ENCODE peak calls at places on chromosomes 4 and X, in seven cellular contexts. Q, S, N, P, Z, H and F are unnamed samples.

GRCh38 chr4:28229092-28229491 is 1368.5 kb downstream of the STIM2 start:
- DNase-seq in P (no peak), N (no peak), Z (peak), S (no peak), Q (peak), H (peak), F (no peak)

GRCh38 chrX:24149346-24150050 is at the start of gene ZFX:
- DNase-seq in Q (peak), Z (peak), N (peak), H (peak), S (peak), P (peak), F (peak)

GRCh38 chr4:62410371-62411003 is 1210.4 kb downstream of the ADGRL3 start:
- DNase-seq in Q (no peak), Z (no peak), P (no peak), N (peak), H (no peak), S (no peak), F (no peak)

GRCh38 chr4:54941994-54942552 is 183.3 kb downstream of the KDR start:
- DNase-seq in N (peak), Q (no peak), P (no peak), S (no peak), Z (no peak), H (no peak), F (no peak)

GRCh38 chrX:117838581-117839331 is 277.9 kb downstream of the KLHL13 start:
- DNase-seq in P (no peak), Z (no peak), H (no peak), N (no peak), S (no peak), Q (no peak), F (no peak)

GRCh38 chr4:125801373-125801772 is 486.6 kb downstream of the FAT4 start:
- DNase-seq in P (no peak), S (no peak), Z (no peak), H (peak), N (no peak), Q (peak), F (no peak)

GRCh38 chr4:156815717-156816319 is 155.8 kb downstream of the PDGFC start:
- DNase-seq in S (no peak), Q (no peak), H (no peak), Z (no peak), N (no peak), P (peak), F (no peak)

GRCh38 chr4:166257276-166257675 is 384.2 kb downstream of the TLL1 start:
- DNase-seq in S (no peak), Q (no peak), N (no peak), H (no peak), Z (no peak), P (no peak), F (no peak)

GRCh38 chr4:143437937-143438336 is 75.6 kb upstream of the SMARCA5 start:
- DNase-seq in N (no peak), H (no peak), Z (no peak), Q (no peak), S (no peak), P (no peak), F (no peak)

GRCh38 chr4:98150092-98150761 is 7.0 kb upstream of the STPG2 start:
- DNase-seq in P (no peak), N (no peak), Q (no peak), H (peak), Z (no peak), S (no peak), F (no peak)

GRCh38 chrX:131063613-131064012 is 5.5 kb downstream of the ARHGAP36 start:
- DNase-seq in N (no peak), Q (no peak), H (no peak), Z (no peak), P (no peak), S (no peak), F (no peak)

GRCh38 chr4:99200148-99200547 is 18.9 kb downstream of the ADH6 start:
- DNase-seq in S (no peak), Z (no peak), P (no peak), Q (no peak), H (no peak), N (no peak), F (no peak)

GRCh38 chrX:153580700-153581386 is 18.1 kb downstream of the CCNQ start:
- DNase-seq in Z (no peak), P (no peak), Q (no peak), H (no peak), S (no peak), N (peak), F (no peak)

GRCh38 chr4:89447543-89447942 is 139.9 kb upstream of the GPRIN3 start:
- DNase-seq in P (no peak), H (no peak), S (no peak), N (no peak), Z (no peak), Q (no peak), F (no peak)

GRCh38 chrX:119479845-119480244 is 11.6 kb downstream of the SLC25A5 start:
- DNase-seq in P (no peak), S (no peak), H (no peak), Q (no peak), Z (peak), N (no peak), F (no peak)

GRCh38 chr4:158666892-158667291 is 4.8 kb downstream of the C4orf46 start:
- DNase-seq in S (no peak), H (no peak), N (no peak), P (no peak), Z (no peak), Q (no peak), F (no peak)

GRCh38 chr4:99856166-99856565 is 38.1 kb downstream of the LAMTOR3 start:
- DNase-seq in Z (peak), Q (peak), N (no peak), P (no peak), H (peak), S (no peak), F (no peak)

GRCh38 chr4:149176019-149176418 is 639.6 kb downstream of the IQCM start:
- DNase-seq in P (no peak), N (no peak), Z (no peak), S (no peak), H (no peak), Q (no peak), F (no peak)

GRCh38 chr4:183342541-183343533 is 20.6 kb upstream of the CLDN24 start:
- DNase-seq in H (no peak), S (no peak), N (no peak), P (no peak), Q (no peak), Z (no peak), F (no peak)

GRCh38 chr4:154626793-154627484 is 14.5 kb upstream of the FGG start:
- DNase-seq in S (peak), P (peak), Q (peak), N (peak), Z (peak), H (peak), F (no peak)

GRCh38 chr4:103303011-103303410 is 104.9 kb upstream of the CENPE start:
- DNase-seq in Z (peak), N (no peak), S (no peak), H (no peak), Q (no peak), P (no peak), F (no peak)

GRCh38 chr4:85793256-85793655 is 318.3 kb downstream of the ARHGAP24 start:
- DNase-seq in Z (no peak), P (no peak), H (peak), Q (no peak), N (no peak), S (no peak), F (no peak)

GRCh38 chrX:103253608-103254007 is 1.3 kb downstream of the TCEAL8 start:
- DNase-seq in S (no peak), H (peak), Z (no peak), P (no peak), Q (no peak), N (no peak), F (no peak)

GRCh38 chrX:84339507-84340364 is 151.7 kb upstream of the RPS6KA6 start:
- DNase-seq in H (peak), Z (peak), Q (no peak), S (no peak), P (no peak), N (peak), F (no peak)

GRCh38 chr4:36399762-36400353 is 118.4 kb downstream of the DTHD1 start:
- DNase-seq in Z (no peak), P (no peak), Q (peak), S (no peak), N (peak), H (peak), F (no peak)

GRCh38 chr4:186676531-186677158 is 47.0 kb downstream of the FAT1 start:
- DNase-seq in Q (peak), N (peak), S (no peak), Z (peak), P (no peak), H (peak), F (no peak)

GRCh38 chr4:7769308-7769841 is 170.3 kb downstream of the AFAP1 start:
- DNase-seq in N (no peak), S (no peak), Q (no peak), H (no peak), Z (no peak), P (peak), F (no peak)

GRCh38 chr4:105234582-105234981 is 87.9 kb downstream of the TET2 start:
- DNase-seq in Q (peak), Z (no peak), P (no peak), S (no peak), N (no peak), H (no peak), F (no peak)

GRCh38 chr4:128268970-128269369 is 18.6 kb downstream of the PGRMC2 start:
- DNase-seq in Q (no peak), N (no peak), S (no peak), H (no peak), Z (no peak), P (no peak), F (no peak)

GRCh38 chrX:140431521-140431920 is 73.3 kb downstream of the SOX3 start:
- DNase-seq in Q (peak), Z (peak), P (no peak), H (peak), S (no peak), N (no peak), F (no peak)

GRCh38 chrX:73913580-73913979 is 350.6 kb downstream of the CHIC1 start:
- DNase-seq in Z (peak), P (no peak), S (no peak), H (peak), Q (peak), N (no peak), F (no peak)

GRCh38 chr4:35399912-35400311 is 844.4 kb downstream of the ARAP2 start:
- DNase-seq in Q (no peak), Z (no peak), P (no peak), S (no peak), H (no peak), N (no peak), F (no peak)

GRCh38 chr4:116598155-116598979 is 487.0 kb downstream of the TRAM1L1 start:
- DNase-seq in Z (no peak), Q (no peak), S (no peak), H (no peak), N (no peak), P (no peak), F (no peak)

DNA sequence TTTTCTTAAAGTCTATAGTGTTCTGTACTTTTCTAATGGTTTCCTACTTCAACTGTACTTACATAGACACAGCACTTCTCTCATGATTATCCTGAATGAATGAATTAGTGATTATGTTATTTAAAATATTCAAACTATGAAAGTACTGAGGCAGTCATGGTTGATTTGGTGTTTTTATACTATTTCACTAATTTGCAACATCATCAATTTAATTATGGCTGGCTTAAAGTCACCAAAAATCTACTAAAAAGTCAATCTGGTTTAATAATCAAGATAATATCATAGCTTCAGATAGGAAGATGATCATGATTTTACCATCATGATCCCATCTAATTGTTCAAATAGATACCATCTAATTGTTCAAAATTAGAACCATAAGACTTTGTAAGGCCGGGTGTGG is 16.8 kb upstream of the TMEM131L start:
- DNase-seq in S (no peak), H (no peak), Q (no peak), P (no peak), N (no peak), Z (no peak), F (no peak)
- H3K27ac ChIP-seq in S (no peak), H (no peak), Q (no peak), P (no peak), N (no peak), Z (no peak), F (no peak)

GRCh38 chrX:39753296-39753996 is 344.3 kb downstream of the BCOR start:
- DNase-seq in Z (peak), H (no peak), Q (peak), N (no peak), P (no peak), S (no peak), F (no peak)

GRCh38 chrX:39756086-39756883 is 341.5 kb downstream of the BCOR start:
- DNase-seq in Q (no peak), H (no peak), N (no peak), Z (no peak), P (peak), S (no peak), F (no peak)

GRCh38 chrX:39757971-39758370 is 339.8 kb downstream of the BCOR start:
- DNase-seq in H (no peak), S (no peak), Z (no peak), Q (peak), P (peak), N (no peak), F (no peak)

GRCh38 chrX:39752820-39753219 is 344.9 kb downstream of the BCOR start:
- DNase-seq in H (peak), Q (no peak), S (no peak), Z (no peak), P (no peak), N (no peak), F (no peak)

DNA sequence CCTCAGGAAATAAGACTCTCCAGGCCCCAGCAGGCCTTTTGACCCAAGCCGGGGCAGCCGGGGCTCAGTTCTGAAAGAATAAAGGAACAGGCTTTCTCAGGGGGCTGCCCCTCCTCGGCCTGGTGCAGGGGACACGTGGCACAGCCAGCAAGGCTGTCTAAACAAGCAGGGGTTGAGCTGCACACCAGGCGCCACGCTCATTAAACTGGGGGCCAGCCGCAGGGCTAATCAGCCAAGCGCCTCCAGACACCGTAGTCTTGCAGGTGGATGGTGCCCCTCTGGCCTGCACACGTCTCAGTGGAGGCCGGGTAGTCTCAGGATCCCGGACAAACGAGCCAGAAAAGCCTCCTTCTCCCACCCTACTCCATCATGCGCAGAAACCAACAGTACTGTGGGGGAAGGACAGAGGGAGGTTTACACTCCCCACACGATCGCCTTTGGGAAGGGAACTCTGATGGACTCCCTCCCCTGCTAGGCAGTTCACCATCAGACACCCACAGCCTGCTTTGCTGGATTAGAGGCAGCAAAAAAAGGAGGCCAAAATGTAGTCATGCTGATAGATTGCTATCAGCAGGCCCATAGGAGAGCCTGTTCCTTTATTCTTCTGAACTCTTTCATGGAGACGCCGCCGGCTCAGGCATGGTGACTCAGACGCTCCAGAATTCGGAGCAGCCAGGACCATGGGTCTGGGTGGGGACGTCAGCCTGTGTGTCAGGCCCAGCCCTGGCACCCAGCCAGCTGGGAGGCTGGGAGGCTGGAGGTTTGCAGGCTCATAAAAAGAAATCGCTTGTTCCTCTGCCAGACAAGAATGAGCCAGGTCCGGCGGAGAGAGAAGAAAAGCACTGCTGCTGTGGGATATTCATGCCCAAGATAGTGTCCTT is 342.4 kb downstream of the BCOR start:
- DNase-seq in H (peak), Q (peak), S (peak), N (no peak), P (peak), Z (peak), F (peak)
- H3K27ac ChIP-seq in H (peak), Q (peak), S (peak), N (no peak), P (peak), Z (no peak), F (peak)

GRCh38 chr4:30720021-30720655 is at the start of gene PCDH7:
- DNase-seq in P (peak), H (peak), S (no peak), N (peak), Q (peak), Z (peak), F (no peak)
- H3K27ac ChIP-seq in P (no peak), H (peak), S (peak), N (peak), Q (peak), Z (peak), F (peak)

GRCh38 chr4:177155454-177155853 is 154.2 kb upstream of the NEIL3 start:
- DNase-seq in N (no peak), H (no peak), Z (no peak), S (no peak), Q (no peak), P (no peak), F (no peak)
- H3K27ac ChIP-seq in N (no peak), H (no peak), Z (no peak), S (no peak), Q (no peak), P (no peak), F (no peak)

GRCh38 chr4:1152284-1152683 is 20.1 kb downstream of the SPON2 start:
- DNase-seq in Q (no peak), H (no peak), S (no peak), P (peak), N (no peak), Z (no peak), F (no peak)
- H3K27ac ChIP-seq in Q (no peak), H (no peak), S (no peak), P (no peak), N (no peak), Z (no peak), F (no peak)

GRCh38 chrX:154728791-154729190 is 22.1 kb downstream of the GAB3 start:
- DNase-seq in Q (no peak), N (no peak), P (no peak), Z (no peak), H (no peak), S (no peak), F (no peak)
- H3K27ac ChIP-seq in Q (no peak), N (no peak), P (no peak), Z (no peak), H (no peak), S (peak), F (no peak)

GRCh38 chr4:142274137-142274536 is 572.0 kb downstream of the INPP4B start:
- DNase-seq in H (peak), N (no peak), Q (peak), P (no peak), Z (peak), S (no peak), F (no peak)
- H3K27ac ChIP-seq in H (peak), N (no peak), Q (peak), P (peak), Z (peak), S (no peak), F (no peak)

DNA sequence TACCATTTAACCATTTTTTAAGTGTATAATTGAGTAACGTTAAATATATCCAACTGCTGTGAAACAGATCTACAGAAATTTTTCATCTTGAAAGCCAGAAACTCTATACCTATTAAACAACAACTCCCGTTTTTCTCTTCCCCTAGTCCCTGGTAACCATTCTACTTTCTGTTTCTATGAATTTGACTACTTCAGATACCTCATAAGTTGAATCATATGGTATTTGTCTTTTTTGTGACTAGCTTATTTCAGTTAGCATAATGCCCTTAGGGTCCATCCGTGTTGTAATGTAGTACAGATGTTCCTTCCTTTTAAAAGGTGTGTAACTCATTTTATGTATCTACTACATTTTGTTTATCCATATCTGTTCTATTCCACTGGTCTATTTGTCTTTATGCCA is 48.7 kb downstream of the STAG2 start:
- DNase-seq in S (no peak), Z (peak), H (no peak), N (no peak), P (no peak), Q (no peak), F (no peak)
- H3K27ac ChIP-seq in S (no peak), Z (no peak), H (no peak), N (no peak), P (no peak), Q (no peak), F (no peak)

GRCh38 chrX:70453024-70453618 is 8.5 kb downstream of the DLG3 start:
- DNase-seq in S (no peak), P (peak), Q (no peak), Z (no peak), H (no peak), N (no peak), F (no peak)

GRCh38 chrX:70454441-70455365 is 10.1 kb downstream of the DLG3 start:
- DNase-seq in S (peak), Z (peak), H (peak), Q (peak), N (peak), P (peak), F (no peak)

GRCh38 chrX:70452143-70452733 is 7.6 kb downstream of the DLG3 start:
- DNase-seq in S (peak), Z (no peak), P (peak), H (peak), N (peak), Q (no peak), F (no peak)

GRCh38 chrX:70455366-70456202 is 10.9 kb downstream of the DLG3 start:
- DNase-seq in P (peak), N (no peak), Q (no peak), S (no peak), H (no peak), Z (no peak), F (no peak)

DNA sequence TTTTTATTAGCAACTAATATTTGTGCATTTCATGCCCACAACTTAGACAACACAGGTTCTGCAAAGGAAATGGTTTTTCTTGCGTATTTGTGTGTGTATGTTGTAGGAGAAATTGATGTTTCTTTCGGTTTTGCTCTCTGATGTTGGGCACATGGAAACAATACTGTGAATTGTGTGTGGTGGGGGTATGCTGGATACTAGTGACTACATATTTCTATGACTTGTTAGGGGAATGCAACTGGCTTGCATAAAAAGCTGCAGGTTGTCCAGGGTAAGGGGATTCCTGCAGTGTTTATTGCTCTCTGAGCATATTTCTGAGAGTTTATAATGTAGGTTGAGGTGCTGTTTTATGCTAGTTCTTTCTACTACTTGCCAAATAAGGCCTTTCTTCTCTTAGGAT is 11.6 kb downstream of the DLG3 start:
- DNase-seq in Q (no peak), S (no peak), P (peak), N (no peak), Z (no peak), H (no peak), F (no peak)
- H3K27ac ChIP-seq in Q (no peak), S (peak), P (no peak), N (peak), Z (no peak), H (no peak), F (no peak)